ENCODE peak calls at places on chromosomes 7 and 10, in seven cellular contexts. Z is nephron progenitor cell, A is ureter, L is T-helper 1 cell, J is AG09319, H is epithelial cell of prostate, T is keratinocyte. P is an unnamed sample.

GRCh38 chr10:55203874-55204273 is 402.8 kb upstream of the PCDH15 start:
- DNase-seq in Z (no peak), A (no peak), L (no peak), J (no peak), H (no peak), T (no peak), P (no peak)

GRCh38 chr10:69884686-69885085 is 83.0 kb downstream of the COL13A1 start:
- DNase-seq in Z (no peak), A (no peak), L (no peak), J (no peak), H (no peak), T (no peak), P (no peak)

GRCh38 chr10:133133471-133134231 is 26.4 kb upstream of the KNDC1 start:
- DNase-seq in Z (no peak), A (peak), L (no peak), J (no peak), H (no peak), T (no peak), P (no peak)

GRCh38 chr7:71308105-71308504 is 176.2 kb downstream of the GALNT17 start:
- DNase-seq in Z (no peak), A (peak), L (no peak), J (no peak), H (no peak), T (no peak), P (no peak)

GRCh38 chr10:111203615-111204014 is 126.8 kb downstream of the ADRA2A start:
- DNase-seq in Z (no peak), A (no peak), L (no peak), J (no peak), H (no peak), T (no peak), P (no peak)

GRCh38 chr10:69382382-69383117 is 34.2 kb downstream of the TACR2 start:
- DNase-seq in Z (no peak), A (no peak), L (no peak), J (no peak), H (peak), T (peak), P (no peak)

GRCh38 chr7:131057015-131057518 is 270.6 kb upstream of the MKLN1 start:
- DNase-seq in Z (no peak), A (no peak), L (peak), J (peak), H (peak), T (no peak), P (no peak)

GRCh38 chr7:91264083-91264923 is at the start of gene FZD1:
- DNase-seq in Z (peak), A (peak), L (peak), J (peak), H (peak), T (no peak), P (peak)

GRCh38 chr7:79880312-79880711 is 254.3 kb upstream of the GNAI1 start:
- DNase-seq in Z (no peak), A (no peak), L (no peak), J (no peak), H (no peak), T (no peak), P (no peak)

GRCh38 chr10:132539431-132539839 is 1.8 kb downstream of the INPP5A start:
- DNase-seq in Z (peak), A (no peak), L (peak), J (no peak), H (no peak), T (no peak), P (peak)

GRCh38 chr7:77309714-77310220 is 106.4 kb downstream of the GSAP start:
- DNase-seq in Z (no peak), A (no peak), L (no peak), J (no peak), H (no peak), T (no peak), P (no peak)

GRCh38 chr7:79298145-79298760 is 155.2 kb downstream of the MAGI2 start:
- DNase-seq in Z (peak), A (no peak), L (no peak), J (peak), H (no peak), T (no peak), P (no peak)

GRCh38 chr10:78764846-78765430 is 303.8 kb upstream of the ZMIZ1 start:
- DNase-seq in Z (no peak), A (no peak), L (no peak), J (no peak), H (no peak), T (no peak), P (no peak)

P was measured in WTC11.